ENCODE peak calls at places on chromosomes 4 and X, in nine cellular contexts. B is thoracic aorta, Q is neural progenitor cell, I is astrocyte of the cerebellum, C is PC-9, X is psoas muscle, O is sigmoid colon, M is prostate gland, E is brain microvascular endothelial cell. L is an unnamed sample.

GRCh38 chr4:168667936-168668335 is 171.1 kb downstream of the PALLD start:
- DNase-seq in M (no peak), X (no peak), E (no peak), C (no peak), Q (no peak), I (no peak), O (no peak), B (no peak), L (no peak)

GRCh38 chr4:173243917-173244658 is 75.5 kb downstream of the GALNT7 start:
- DNase-seq in M (no peak), B (no peak), E (no peak), I (no peak), O (no peak), X (no peak), C (no peak), Q (no peak), L (no peak)

GRCh38 chrX:41025926-41026325 is 59.3 kb upstream of the USP9X start:
- DNase-seq in C (no peak), O (no peak), X (no peak), Q (peak), I (peak), E (no peak), B (no peak), M (no peak), L (no peak)

GRCh38 chr4:74544655-74545361 is 99.9 kb downstream of the AREG start:
- DNase-seq in Q (no peak), M (no peak), O (no peak), X (no peak), E (no peak), I (no peak), B (no peak), C (peak), L (no peak)

GRCh38 chr4:121648518-121648917 is 48.3 kb downstream of the ANXA5 start:
- DNase-seq in C (no peak), B (no peak), X (no peak), M (no peak), I (no peak), O (no peak), E (peak), Q (no peak), L (no peak)

GRCh38 chr4:183326853-183327252 is 4.6 kb upstream of the CLDN24 start:
- DNase-seq in M (no peak), E (peak), O (no peak), C (peak), B (no peak), X (no peak), I (no peak), Q (no peak), L (no peak)

GRCh38 chr4:138115053-138115452 is 127.1 kb downstream of the SLC7A11 start:
- DNase-seq in E (no peak), X (no peak), O (no peak), I (no peak), M (no peak), Q (no peak), C (no peak), B (no peak), L (no peak)

GRCh38 chrX:93354651-93355050 is 318.7 kb downstream of the NAP1L3 start:
- DNase-seq in Q (no peak), O (no peak), C (no peak), X (no peak), E (no peak), I (no peak), M (no peak), B (no peak), L (no peak)

GRCh38 chr4:120664851-120665250 is 257.7 kb downstream of the PRDM5 start:
- DNase-seq in M (no peak), E (no peak), B (no peak), Q (no peak), I (no peak), X (no peak), C (no peak), O (no peak), L (no peak)

GRCh38 chr4:38805530-38806145 is 1.0 kb upstream of the TLR1 start:
- DNase-seq in M (no peak), X (no peak), I (no peak), Q (no peak), E (no peak), B (no peak), O (no peak), C (no peak), L (no peak)

GRCh38 chrX:53362439-53362838 is 60.0 kb downstream of the SMC1A start:
- DNase-seq in M (no peak), X (no peak), O (no peak), C (no peak), B (no peak), E (no peak), I (no peak), Q (no peak), L (no peak)

GRCh38 chrX:150605603-150606002 is 37.2 kb downstream of the MTM1 start:
- DNase-seq in X (no peak), I (no peak), B (no peak), Q (no peak), C (peak), E (no peak), O (no peak), M (no peak), L (no peak)

GRCh38 chrX:150692837-150693781 is at the start of gene MTMR1:
- DNase-seq in X (peak), I (no peak), Q (peak), E (no peak), M (peak), B (no peak), C (no peak), O (peak), L (no peak)

GRCh38 chr4:10598829-10599228 is 85.7 kb downstream of the CLNK start:
- DNase-seq in C (no peak), Q (no peak), I (no peak), O (no peak), B (no peak), M (no peak), E (no peak), X (no peak), L (no peak)

GRCh38 chr4:146245899-146246298 is 31.6 kb downstream of the REELD1 start:
- DNase-seq in M (no peak), C (no peak), I (no peak), O (no peak), E (no peak), Q (no peak), X (no peak), B (no peak), L (no peak)

GRCh38 chrX:15675490-15675921 is 10.9 kb upstream of the CLTRN start:
- DNase-seq in Q (peak), B (peak), M (peak), E (peak), O (peak), C (peak), X (peak), I (peak), L (peak)

GRCh38 chrX:9832811-9833210 is 46.6 kb downstream of the SHROOM2 start:
- DNase-seq in O (no peak), M (no peak), Q (peak), E (no peak), C (no peak), B (no peak), X (no peak), I (no peak), L (no peak)

GRCh38 chrX:67787196-67787595 is 243.4 kb downstream of the AR start:
- DNase-seq in I (no peak), B (no peak), O (no peak), C (no peak), E (no peak), X (no peak), Q (no peak), M (no peak), L (peak)

GRCh38 chr4:113146876-113147358 is 97.5 kb downstream of the ANK2 start:
- DNase-seq in X (no peak), I (no peak), M (no peak), O (no peak), Q (no peak), B (no peak), C (no peak), E (no peak), L (no peak)
- H3K4me3 ChIP-seq in X (peak), I (peak), M (peak), O (no peak), Q (no peak), B (peak), C (no peak), E (peak), L (no peak)

GRCh38 chrX:51747671-51748070 is 4.4 kb downstream of the GSPT2 start:
- DNase-seq in Q (no peak), X (no peak), C (no peak), M (no peak), E (no peak), O (no peak), B (no peak), I (peak), L (no peak)
- TF ChIP-seq CTCF in Q (no peak), X (no peak), C (no peak), M (no peak), E (no peak), O (no peak), B (no peak), I (no peak), L (no peak)

DNA sequence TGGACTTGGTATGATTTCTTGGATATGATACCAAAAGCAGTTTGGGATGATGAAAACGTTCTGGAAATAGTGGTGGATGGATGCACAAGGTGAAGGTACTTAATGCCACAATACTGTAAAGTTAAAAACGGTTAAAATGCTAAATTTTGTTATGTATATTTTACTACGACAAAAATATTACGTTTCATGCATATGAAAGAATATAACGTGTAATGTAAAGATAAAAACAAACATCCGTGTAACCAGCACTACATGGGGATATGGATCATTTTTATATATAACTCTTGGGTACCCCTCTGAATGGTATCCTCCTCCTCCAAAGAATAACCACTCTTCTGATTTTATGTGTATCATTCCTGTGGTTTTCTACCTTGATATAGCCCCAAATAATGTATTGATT is 862 bp upstream of the CENPU start:
- DNase-seq in C (no peak), I (no peak), E (no peak), Q (no peak), M (no peak), B (no peak), O (no peak), X (no peak), L (no peak)
- H3K4me3 ChIP-seq in C (peak), I (peak), E (no peak), Q (peak), M (peak), B (peak), O (no peak), X (peak), L (peak)

GRCh38 chrX:22748093-22748999 is 251.4 kb upstream of the DDX53 start:
- DNase-seq in X (no peak), B (no peak), O (no peak), E (peak), I (peak), C (no peak), M (peak), Q (peak), L (peak)
- TF ChIP-seq CTCF in X (peak), B (peak), O (peak), E (peak), I (peak), C (peak), M (peak), Q (peak), L (peak)

GRCh38 chr4:16157609-16158503 is 68.4 kb downstream of the TAPT1 start:
- DNase-seq in E (no peak), C (no peak), O (no peak), B (no peak), X (no peak), M (no peak), I (no peak), Q (peak), L (no peak)

GRCh38 chr4:16160457-16160856 is 65.8 kb downstream of the TAPT1 start:
- DNase-seq in O (no peak), Q (no peak), B (no peak), I (no peak), C (no peak), E (no peak), X (no peak), M (no peak), L (no peak)

GRCh38 chr4:16158504-16158852 is 67.8 kb downstream of the TAPT1 start:
- DNase-seq in Q (peak), M (no peak), I (no peak), C (no peak), B (no peak), X (no peak), O (no peak), E (no peak), L (no peak)

GRCh38 chr4:16159321-16159720 is 67.0 kb downstream of the TAPT1 start:
- DNase-seq in E (no peak), C (no peak), O (no peak), B (no peak), M (no peak), X (no peak), Q (no peak), I (no peak), L (no peak)

DNA sequence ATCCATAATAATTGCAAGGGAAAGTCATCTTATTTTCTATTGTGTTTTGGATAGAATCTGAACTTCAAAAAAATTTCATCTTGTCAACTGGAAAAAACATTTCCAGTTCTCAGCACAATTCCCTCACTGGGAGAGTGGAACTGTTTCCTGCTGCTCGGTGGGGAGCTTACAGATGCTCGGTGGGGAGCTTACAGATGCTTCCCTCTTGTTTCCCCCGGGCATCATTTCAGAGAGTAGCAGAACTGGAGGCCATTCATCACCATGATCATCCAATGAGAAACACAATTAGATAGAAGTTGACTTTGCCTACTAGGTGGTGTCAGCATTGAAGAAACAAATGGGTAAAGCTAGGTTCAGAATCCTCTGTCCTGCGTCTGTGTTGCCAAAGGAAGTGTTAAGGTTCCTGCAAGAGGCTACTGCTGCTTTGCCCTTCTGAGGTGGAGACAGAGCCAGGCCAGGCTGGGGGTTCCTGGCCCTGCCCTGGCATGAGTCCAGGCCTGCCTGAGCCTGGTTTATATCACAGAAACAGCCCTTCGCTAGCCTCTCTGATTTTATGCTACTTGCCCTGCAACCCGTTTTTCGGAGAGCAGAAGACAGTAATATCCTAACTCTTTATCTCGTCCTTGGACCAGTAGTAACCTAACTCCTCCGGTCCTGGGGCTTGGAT is 70.6 kb downstream of the TAPT1 start:
- DNase-seq in Q (no peak), E (no peak), X (no peak), I (no peak), C (no peak), B (no peak), M (no peak), O (no peak), L (no peak)
- H3K4me3 ChIP-seq in Q (no peak), E (no peak), X (no peak), I (no peak), C (no peak), B (no peak), M (no peak), O (no peak), L (no peak)

DNA sequence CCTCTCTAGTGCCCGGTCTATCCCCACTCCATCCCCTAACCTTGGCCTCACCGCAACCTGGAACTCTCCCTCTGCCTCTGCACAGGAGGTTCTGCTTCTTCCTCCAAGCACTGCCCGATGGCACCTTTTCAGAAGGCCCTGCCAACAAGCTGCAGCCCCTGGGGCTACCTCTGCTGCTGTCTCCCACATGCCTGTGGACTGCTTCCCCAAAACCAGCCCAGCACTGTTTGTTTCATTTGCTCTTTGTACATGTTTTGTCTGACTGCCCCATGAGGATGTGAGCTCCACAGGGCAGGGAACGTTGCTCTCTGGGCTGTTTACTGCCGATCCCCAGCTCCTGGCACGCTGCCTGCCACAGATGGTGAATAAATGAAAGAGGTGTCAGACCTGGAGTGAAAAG is 85.4 kb downstream of the INTS6L start:
- DNase-seq in O (no peak), E (no peak), Q (no peak), M (no peak), C (no peak), I (no peak), B (no peak), X (no peak), L (no peak)
- TF ChIP-seq CTCF in O (no peak), E (no peak), Q (no peak), M (no peak), C (no peak), I (no peak), B (no peak), X (no peak), L (no peak)

DNA sequence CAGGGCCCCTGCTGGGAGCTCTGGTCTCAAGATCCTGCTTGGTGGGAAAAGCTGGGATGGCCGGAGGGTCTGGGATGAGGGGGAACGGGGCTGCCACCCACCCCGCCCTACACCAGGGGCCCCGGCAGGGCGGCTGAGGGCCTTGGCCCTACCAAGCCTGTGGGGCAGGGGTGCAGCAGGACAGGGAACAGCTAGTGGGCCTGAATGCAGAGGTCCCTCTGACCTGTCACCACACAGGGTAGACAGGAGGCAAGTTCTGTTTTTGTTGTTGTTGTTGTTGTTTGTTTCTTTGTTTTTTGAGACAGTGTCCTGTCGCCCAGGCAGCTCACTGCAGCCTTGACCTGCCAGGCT is 332 bp upstream of the RENBP start:
- DNase-seq in B (no peak), X (no peak), I (no peak), E (no peak), C (no peak), Q (no peak), M (no peak), O (no peak), L (no peak)
- H3K4me3 ChIP-seq in B (peak), X (peak), I (no peak), E (no peak), C (no peak), Q (peak), M (no peak), O (peak), L (no peak)

DNA sequence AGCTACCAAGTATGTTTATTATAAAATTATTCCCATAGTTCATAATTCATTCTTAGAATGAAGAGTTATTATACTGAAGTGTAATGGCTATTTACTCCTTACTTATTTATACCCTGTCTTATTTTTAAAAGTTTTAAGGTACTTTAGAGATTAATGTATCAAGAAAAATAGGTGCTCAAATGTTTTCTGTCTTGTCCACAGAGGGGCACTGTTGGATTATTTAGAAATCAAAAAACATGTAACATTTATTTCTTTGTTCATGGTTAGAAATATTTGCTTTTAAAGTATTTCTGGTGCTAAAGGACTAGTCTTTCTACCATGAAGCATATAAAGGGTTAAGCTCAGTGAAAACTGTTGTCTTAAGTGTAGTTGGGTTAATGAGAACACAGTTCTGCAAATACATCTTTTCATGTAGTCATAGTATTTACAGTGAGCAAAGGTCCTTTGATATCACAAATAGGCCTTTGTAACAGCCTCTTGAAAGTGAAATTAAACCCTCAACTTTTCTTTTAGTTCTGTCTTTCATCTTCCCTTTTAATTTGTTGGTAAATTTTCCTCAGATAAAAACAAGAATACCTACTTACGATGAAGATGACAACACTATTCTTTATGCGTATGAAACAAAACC is 7.7 kb downstream of the SCML1 start:
- DNase-seq in E (no peak), X (no peak), C (no peak), I (no peak), B (no peak), Q (no peak), M (no peak), O (no peak), L (no peak)
- TF ChIP-seq CTCF in E (no peak), X (peak), C (peak), I (no peak), B (no peak), Q (peak), M (peak), O (peak), L (no peak)

DNA sequence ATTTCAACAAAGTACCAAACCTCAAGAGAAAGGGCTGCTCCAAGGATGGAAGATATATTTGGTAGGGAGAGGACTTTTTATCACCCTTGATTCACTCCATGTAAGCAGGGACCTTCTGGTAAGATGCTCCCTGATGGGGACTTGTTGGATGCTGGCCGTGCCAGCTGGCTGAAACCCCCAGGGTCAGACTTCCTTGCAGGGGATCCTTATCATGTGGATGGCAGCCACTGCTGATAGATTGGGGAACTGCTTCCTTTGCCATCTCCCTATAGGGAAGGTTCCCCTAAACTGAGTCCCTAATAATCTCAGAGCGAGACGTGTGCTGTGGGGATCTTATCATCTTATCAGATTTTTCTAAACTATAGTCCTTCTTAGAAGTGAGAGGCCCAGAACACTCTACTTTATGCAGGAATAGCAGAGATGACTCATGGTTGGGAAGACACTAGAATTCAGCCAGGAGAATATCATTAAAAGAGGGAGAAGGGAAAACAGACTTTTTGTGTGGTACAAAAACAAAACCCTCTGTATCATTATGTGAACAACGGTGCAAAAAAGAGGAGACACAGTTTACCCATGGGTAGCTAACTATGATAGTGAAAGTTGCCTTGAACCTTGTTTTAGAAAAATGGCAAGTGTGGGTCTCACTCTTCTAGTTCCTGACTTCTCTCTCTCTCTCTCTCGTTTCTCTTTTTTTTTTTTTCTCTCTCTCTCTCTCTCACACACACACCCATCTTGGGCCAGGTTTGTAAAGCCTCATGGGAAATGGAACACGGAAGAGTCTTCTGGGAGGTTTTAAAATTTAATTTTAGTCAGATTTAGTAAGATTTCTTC is 16.1 kb downstream of the RHOH start:
- DNase-seq in E (no peak), Q (no peak), O (no peak), X (no peak), B (no peak), I (no peak), M (no peak), C (no peak), L (no peak)
- H3K4me3 ChIP-seq in E (no peak), Q (no peak), O (no peak), X (no peak), B (no peak), I (no peak), M (no peak), C (no peak), L (no peak)

GRCh38 chr4:126603210-126603609 is 1029.5 kb upstream of the INTU start:
- DNase-seq in C (no peak), E (no peak), M (no peak), B (no peak), X (no peak), I (no peak), O (no peak), Q (no peak), L (no peak)

GRCh38 chr4:126603851-126604250 is 1028.9 kb upstream of the INTU start:
- DNase-seq in E (no peak), X (no peak), M (no peak), O (no peak), Q (no peak), C (no peak), I (no peak), B (no peak), L (no peak)

GRCh38 chr4:126604273-126604867 is 1028.4 kb upstream of the INTU start:
- DNase-seq in M (no peak), Q (peak), O (no peak), E (peak), I (peak), X (no peak), C (no peak), B (no peak), L (no peak)
- TF ChIP-seq CTCF in M (peak), Q (peak), O (peak), E (peak), I (peak), X (peak), C (peak), B (peak), L (peak)